ENCODE peak calls at places on chromosomes 1 and 21, in nine cellular contexts. N is H7; F is GM06990; X is naive B cell; B is HTR-8/SVneo; G is effector CD4-positive, alpha-beta T cell; D is fibroblast of lung; A is memory B cell; V is tibial nerve. K is an unnamed sample.

GRCh38 chr1:222749927-222750326 is 12.9 kb downstream of the FAM177B start:
- DNase-seq in N (peak), F (no peak), X (no peak), B (no peak), G (no peak), D (no peak), A (no peak), V (no peak), K (no peak)

GRCh38 chr1:168089326-168089978 is 47.3 kb downstream of the GPR161 start:
- DNase-seq in N (no peak), F (no peak), X (no peak), B (no peak), G (no peak), D (no peak), A (no peak), V (no peak), K (no peak)

GRCh38 chr1:199394856-199395255 is 632.7 kb upstream of the NR5A2 start:
- DNase-seq in N (no peak), F (no peak), X (no peak), B (no peak), G (no peak), D (no peak), A (no peak), V (no peak), K (no peak)

GRCh38 chr1:36922071-36922470 is 112.2 kb downstream of the GRIK3 start:
- DNase-seq in N (no peak), F (no peak), X (no peak), B (no peak), G (no peak), D (no peak), A (no peak), V (no peak), K (no peak)

GRCh38 chr1:196910208-196910607 is 22.4 kb downstream of the CFHR4 start:
- DNase-seq in N (no peak), F (no peak), X (no peak), B (no peak), G (no peak), D (no peak), A (no peak), V (no peak), K (peak)

GRCh38 chr1:155223017-155223416 is 14.5 kb downstream of the MTX1 start:
- DNase-seq in N (no peak), F (no peak), X (no peak), B (no peak), G (no peak), D (no peak), A (no peak), V (no peak), K (no peak)

GRCh38 chr1:230342019-230342418 is 84.1 kb downstream of the PGBD5 start:
- DNase-seq in N (no peak), F (no peak), X (no peak), B (no peak), G (no peak), D (no peak), A (no peak), V (no peak), K (no peak)

GRCh38 chr1:14852301-14852700 is 253.8 kb downstream of the KAZN start:
- DNase-seq in N (no peak), F (no peak), X (no peak), B (no peak), G (no peak), D (no peak), A (no peak), V (no peak), K (no peak)

GRCh38 chr1:32818804-32819541 is 1.5 kb downstream of the S100PBP start:
- DNase-seq in N (no peak), F (peak), X (peak), B (no peak), G (no peak), D (no peak), A (no peak), V (no peak), K (no peak)

GRCh38 chr21:34640858-34641257 is 25.9 kb upstream of the RCAN1 start:
- DNase-seq in N (no peak), F (no peak), X (no peak), B (peak), G (no peak), D (peak), A (no peak), V (no peak), K (peak)

GRCh38 chr1:11654571-11655262 is at the start of gene FBXO44:
- DNase-seq in N (peak), F (no peak), X (peak), B (peak), G (peak), D (no peak), A (peak), V (peak), K (no peak)

GRCh38 chr21:33936221-33937038 is 20.8 kb upstream of the ATP5PO start:
- DNase-seq in N (no peak), F (no peak), X (no peak), B (no peak), G (peak), D (no peak), A (no peak), V (no peak), K (no peak)

GRCh38 chr1:153968000-153968363 is 280 bp downstream of the CREB3L4 start:
- DNase-seq in N (peak), F (no peak), X (no peak), B (no peak), G (no peak), D (no peak), A (no peak), V (no peak), K (no peak)

GRCh38 chr1:94276900-94277581 is 39.7 kb upstream of the ARHGAP29 start:
- DNase-seq in N (no peak), F (no peak), X (no peak), B (no peak), G (no peak), D (peak), A (no peak), V (no peak), K (no peak)

GRCh38 chr1:212473729-212474128 is 41.0 kb downstream of the NENF start:
- DNase-seq in N (no peak), F (no peak), X (no peak), B (no peak), G (no peak), D (no peak), A (no peak), V (no peak), K (no peak)

GRCh38 chr1:19646366-19646765 is 2.3 kb downstream of the NBL1 start:
- DNase-seq in N (peak), F (no peak), X (no peak), B (no peak), G (no peak), D (no peak), A (no peak), V (no peak), K (no peak)

GRCh38 chr1:94304553-94304952 is 67.2 kb upstream of the ARHGAP29 start:
- DNase-seq in N (no peak), F (no peak), X (no peak), B (no peak), G (no peak), D (no peak), A (no peak), V (no peak), K (no peak)

GRCh38 chr1:53585116-53585515 is 125.9 kb downstream of the DMRTB1 start:
- DNase-seq in N (no peak), F (no peak), X (no peak), B (no peak), G (peak), D (peak), A (no peak), V (no peak), K (peak)

GRCh38 chr1:29426701-29427279 is 190.5 kb downstream of the PTPRU start:
- DNase-seq in N (no peak), F (no peak), X (no peak), B (no peak), G (no peak), D (no peak), A (no peak), V (no peak), K (no peak)

GRCh38 chr1:42747125-42747524 is 7.1 kb upstream of the CLDN19 start:
- DNase-seq in N (peak), F (no peak), X (no peak), B (no peak), G (peak), D (peak), A (peak), V (peak), K (no peak)

GRCh38 chr1:176540428-176540827 is 77.5 kb downstream of the PAPPA2 start:
- DNase-seq in N (no peak), F (no peak), X (no peak), B (no peak), G (no peak), D (no peak), A (no peak), V (no peak), K (no peak)

GRCh38 chr1:49104575-49104974 is 327.9 kb upstream of the BEND5 start:
- DNase-seq in N (no peak), F (no peak), X (no peak), B (no peak), G (no peak), D (no peak), A (no peak), V (no peak), K (no peak)

GRCh38 chr1:228087771-228088251 is 5.3 kb downstream of the ARF1 start:
- DNase-seq in N (no peak), F (no peak), X (no peak), B (peak), G (no peak), D (peak), A (no peak), V (peak), K (peak)

GRCh38 chr1:106615473-106615872 is 441.0 kb upstream of the PRMT6 start:
- DNase-seq in N (no peak), F (no peak), X (no peak), B (no peak), G (no peak), D (no peak), A (no peak), V (no peak), K (no peak)

GRCh38 chr1:23777979-23778814 is at the start of gene PITHD1:
- DNase-seq in N (peak), F (peak), X (peak), B (peak), G (peak), D (peak), A (peak), V (peak), K (peak)

GRCh38 chr1:43435146-43436145 is 18.3 kb downstream of the HYI start:
- DNase-seq in N (peak), F (no peak), X (no peak), B (no peak), G (no peak), D (peak), A (no peak), V (no peak), K (peak)

GRCh38 chr1:86888327-86888726 is 25.6 kb downstream of the SELENOF start:
- DNase-seq in N (no peak), F (no peak), X (no peak), B (no peak), G (no peak), D (no peak), A (no peak), V (no peak), K (no peak)

K was measured in IMR-90.